ENCODE peak calls at places on chromosomes 3 and 15, in ten cellular contexts. I, J, S, X, H, U, W, O, Q and P are unnamed samples.

GRCh38 chr15:60235951-60236710 is 161.7 kb downstream of the ANXA2 start:
- DNase-seq in I (no peak), J (no peak), S (no peak), X (no peak), H (no peak), U (no peak), W (no peak), O (no peak), Q (no peak), P (no peak)

GRCh38 chr15:69193948-69194827 is 33.8 kb downstream of the GLCE start:
- DNase-seq in I (no peak), J (no peak), S (peak), X (peak), H (no peak), U (peak), W (peak), O (peak), Q (no peak), P (no peak)

GRCh38 chr3:182735672-182736071 is 57.6 kb upstream of the ATP11B start:
- DNase-seq in I (no peak), J (no peak), S (peak), X (peak), H (no peak), U (no peak), W (peak), O (peak), Q (no peak), P (no peak)

GRCh38 chr3:128448491-128448890 is 18.2 kb downstream of the DNAJB8 start:
- DNase-seq in I (no peak), J (no peak), S (no peak), X (no peak), H (no peak), U (no peak), W (no peak), O (no peak), Q (no peak), P (no peak)

GRCh38 chr3:33652736-33653135 is 65.3 kb downstream of the CLASP2 start:
- DNase-seq in I (no peak), J (no peak), S (no peak), X (no peak), H (no peak), U (no peak), W (no peak), O (no peak), Q (no peak), P (no peak)

GRCh38 chr3:122560680-122561079 is 3.4 kb downstream of the PARP9 start:
- DNase-seq in I (peak), J (peak), S (no peak), X (peak), H (peak), U (no peak), W (peak), O (peak), Q (peak), P (no peak)

GRCh38 chr15:96358006-96358794 is 27.7 kb downstream of the NR2F2 start:
- DNase-seq in I (no peak), J (no peak), S (no peak), X (no peak), H (no peak), U (no peak), W (no peak), O (no peak), Q (no peak), P (no peak)

GRCh38 chr3:40924559-40925058 is 274.7 kb upstream of the CTNNB1 start:
- DNase-seq in I (no peak), J (no peak), S (no peak), X (no peak), H (peak), U (no peak), W (no peak), O (no peak), Q (no peak), P (no peak)

GRCh38 chr3:79154861-79155260 is 612.9 kb downstream of the ROBO1 start:
- DNase-seq in I (no peak), J (no peak), S (no peak), X (no peak), H (no peak), U (no peak), W (no peak), O (no peak), Q (no peak), P (no peak)

GRCh38 chr3:58492385-58492970 is 582 bp downstream of the KCTD6 start:
- DNase-seq in I (peak), J (no peak), S (no peak), X (peak), H (peak), U (no peak), W (no peak), O (no peak), Q (no peak), P (no peak)

GRCh38 chr15:42593143-42593542 is 17.7 kb downstream of the STARD9 start:
- DNase-seq in I (no peak), J (no peak), S (no peak), X (peak), H (peak), U (no peak), W (peak), O (peak), Q (no peak), P (no peak)

GRCh38 chr3:13631256-13631655 is 82.3 kb downstream of the FBLN2 start:
- DNase-seq in I (no peak), J (no peak), S (no peak), X (no peak), H (no peak), U (no peak), W (no peak), O (no peak), Q (no peak), P (no peak)

GRCh38 chr3:105555206-105555605 is 188.5 kb downstream of the ALCAM start:
- DNase-seq in I (no peak), J (no peak), S (no peak), X (peak), H (no peak), U (no peak), W (peak), O (no peak), Q (no peak), P (peak)

GRCh38 chr3:174986685-174987084 is 127.6 kb downstream of the NAALADL2 start:
- DNase-seq in I (no peak), J (no peak), S (no peak), X (peak), H (no peak), U (no peak), W (peak), O (peak), Q (no peak), P (peak)

GRCh38 chr3:30654269-30654668 is 47.9 kb downstream of the TGFBR2 start:
- DNase-seq in I (no peak), J (no peak), S (no peak), X (no peak), H (no peak), U (no peak), W (no peak), O (no peak), Q (no peak), P (no peak)

GRCh38 chr3:66425032-66425431 is 75.8 kb downstream of the LRIG1 start:
- DNase-seq in I (no peak), J (no peak), S (no peak), X (no peak), H (peak), U (no peak), W (no peak), O (peak), Q (no peak), P (no peak)

GRCh38 chr3:73685061-73685460 is 60.3 kb upstream of the PDZRN3 start:
- DNase-seq in I (no peak), J (no peak), S (no peak), X (no peak), H (no peak), U (no peak), W (no peak), O (no peak), Q (no peak), P (no peak)

GRCh38 chr3:147713234-147714133 is 304.3 kb downstream of the ZIC1 start:
- DNase-seq in I (no peak), J (no peak), S (no peak), X (no peak), H (no peak), U (no peak), W (no peak), O (no peak), Q (no peak), P (no peak)

GRCh38 chr3:175199961-175200360 is 340.8 kb downstream of the NAALADL2 start:
- DNase-seq in I (no peak), J (peak), S (no peak), X (no peak), H (no peak), U (no peak), W (peak), O (no peak), Q (no peak), P (no peak)

GRCh38 chr3:171810278-171811058 is at the start of gene PLD1:
- DNase-seq in I (no peak), J (peak), S (no peak), X (peak), H (peak), U (no peak), W (peak), O (peak), Q (peak), P (peak)

GRCh38 chr3:52052831-52053306 is 3.5 kb downstream of the DUSP7 start:
- DNase-seq in I (peak), J (peak), S (peak), X (peak), H (peak), U (peak), W (peak), O (peak), Q (peak), P (peak)

GRCh38 chr3:192892981-192893827 is 24.5 kb downstream of the MB21D2 start:
- DNase-seq in I (peak), J (peak), S (no peak), X (peak), H (peak), U (peak), W (peak), O (peak), Q (peak), P (peak)

GRCh38 chr3:112120485-112120836 is 12.6 kb downstream of the GCSAM start:
- DNase-seq in I (no peak), J (no peak), S (no peak), X (no peak), H (no peak), U (no peak), W (no peak), O (no peak), Q (no peak), P (no peak)

GRCh38 chr15:64164436-64164835 is 1.6 kb upstream of the PPIB start:
- DNase-seq in I (no peak), J (no peak), S (no peak), X (no peak), H (no peak), U (no peak), W (no peak), O (no peak), Q (no peak), P (no peak)

GRCh38 chr15:62454567-62455172 is 289.6 kb upstream of the C2CD4B start:
- DNase-seq in I (no peak), J (peak), S (no peak), X (peak), H (no peak), U (no peak), W (peak), O (peak), Q (no peak), P (no peak)

GRCh38 chr15:65323071-65323511 is 18.6 kb downstream of the RNU5B-1 start:
- DNase-seq in I (no peak), J (peak), S (peak), X (peak), H (peak), U (no peak), W (peak), O (peak), Q (no peak), P (no peak)

GRCh38 chr3:17047904-17048303 is 163.1 kb downstream of the PLCL2 start:
- DNase-seq in I (no peak), J (no peak), S (no peak), X (no peak), H (no peak), U (no peak), W (no peak), O (no peak), Q (no peak), P (no peak)

GRCh38 chr3:163779396-163780344 is 1298.6 kb downstream of the SI start:
- DNase-seq in I (no peak), J (no peak), S (no peak), X (no peak), H (no peak), U (no peak), W (no peak), O (no peak), Q (no peak), P (no peak)

GRCh38 chr3:51961607-51962569 is 5.4 kb downstream of the PCBP4 start:
- DNase-seq in I (no peak), J (no peak), S (no peak), X (no peak), H (peak), U (no peak), W (no peak), O (no peak), Q (no peak), P (peak)

GRCh38 chr3:184237211-184237610 is 7.8 kb downstream of the VWA5B2 start:
- DNase-seq in I (no peak), J (no peak), S (no peak), X (no peak), H (no peak), U (no peak), W (no peak), O (no peak), Q (no peak), P (no peak)

GRCh38 chr3:45647148-45647619 is 42.0 kb upstream of the SACM1L start:
- DNase-seq in I (no peak), J (peak), S (peak), X (peak), H (peak), U (peak), W (peak), O (peak), Q (peak), P (no peak)

GRCh38 chr3:71341721-71342120 is 241.8 kb downstream of the FOXP1 start:
- DNase-seq in I (no peak), J (peak), S (peak), X (peak), H (no peak), U (peak), W (peak), O (peak), Q (no peak), P (peak)

GRCh38 chr3:119034256-119035013 is at the start of gene IGSF11:
- DNase-seq in I (peak), J (peak), S (no peak), X (peak), H (peak), U (no peak), W (peak), O (peak), Q (peak), P (peak)

GRCh38 chr3:124277516-124277890 is 285.6 kb upstream of the ROPN1 start:
- DNase-seq in I (no peak), J (no peak), S (no peak), X (peak), H (peak), U (no peak), W (peak), O (peak), Q (no peak), P (peak)

GRCh38 chr3:8655387-8655835 is 10.8 kb upstream of the SSUH2 start:
- DNase-seq in I (no peak), J (no peak), S (no peak), X (no peak), H (no peak), U (no peak), W (no peak), O (no peak), Q (no peak), P (no peak)

GRCh38 chr3:117660941-117661635 is 951.5 kb downstream of the TUSC7 start:
- DNase-seq in I (no peak), J (peak), S (peak), X (peak), H (no peak), U (peak), W (peak), O (peak), Q (no peak), P (no peak)

GRCh38 chr15:84775867-84776449 is 27.6 kb downstream of the ZNF592 start:
- DNase-seq in I (no peak), J (no peak), S (no peak), X (no peak), H (no peak), U (no peak), W (no peak), O (no peak), Q (no peak), P (no peak)

GRCh38 chr15:84781505-84781904 is 33.1 kb downstream of the ZNF592 start:
- DNase-seq in I (no peak), J (no peak), S (no peak), X (peak), H (no peak), U (peak), W (peak), O (peak), Q (no peak), P (no peak)

GRCh38 chr15:84782346-84782745 is 34.0 kb downstream of the ZNF592 start:
- DNase-seq in I (no peak), J (no peak), S (no peak), X (no peak), H (no peak), U (no peak), W (no peak), O (no peak), Q (no peak), P (no peak)

GRCh38 chr15:84780492-84780891 is 32.1 kb downstream of the ZNF592 start:
- DNase-seq in I (no peak), J (no peak), S (no peak), X (no peak), H (no peak), U (no peak), W (no peak), O (no peak), Q (no peak), P (no peak)

DNA sequence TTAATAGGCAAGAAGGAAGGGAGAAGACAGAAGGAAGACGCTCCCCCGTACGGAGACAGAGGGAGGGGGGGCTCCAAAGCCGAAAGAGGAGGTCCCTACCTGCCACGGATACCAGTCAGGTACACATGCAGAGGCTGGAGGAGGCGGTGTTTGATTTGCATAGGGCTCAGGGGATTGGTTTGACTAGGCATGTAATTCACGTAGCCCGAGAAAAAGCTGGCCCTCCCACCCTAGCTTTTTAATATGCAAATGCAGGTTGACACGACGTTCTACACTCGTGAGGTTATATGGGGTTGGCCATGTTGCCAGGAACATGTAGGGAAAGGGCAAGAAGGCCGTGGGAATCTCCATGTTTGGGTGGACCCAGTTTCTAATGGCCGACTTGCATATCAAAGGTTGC is 29.8 kb downstream of the ZNF592 start:
- DNase-seq in I (no peak), J (no peak), S (no peak), X (no peak), H (no peak), U (no peak), W (no peak), O (no peak), Q (no peak), P (no peak)
- H3K4me3 ChIP-seq in I (no peak), J (no peak), S (no peak), X (no peak), H (no peak), U (no peak), W (no peak), O (no peak), Q (no peak), P (no peak)

GRCh38 chr15:48954538-48954937 is 9.2 kb downstream of the SHC4 start:
- DNase-seq in I (no peak), J (no peak), S (no peak), X (peak), H (no peak), U (no peak), W (peak), O (no peak), Q (no peak), P (no peak)
- TF ChIP-seq CTCF in I (no peak), J (peak), S (peak), X (peak), H (no peak), U (peak), W (no peak), O (no peak), Q (no peak), P (peak)

GRCh38 chr3:25151497-25151896 is 276.6 kb upstream of the RARB start:
- DNase-seq in I (no peak), J (peak), S (no peak), X (no peak), H (no peak), U (no peak), W (no peak), O (no peak), Q (no peak), P (no peak)

GRCh38 chr3:25153130-25153529 is 274.9 kb upstream of the RARB start:
- DNase-seq in I (no peak), J (no peak), S (no peak), X (no peak), H (no peak), U (no peak), W (no peak), O (no peak), Q (no peak), P (no peak)

GRCh38 chr3:25153561-25153960 is 274.5 kb upstream of the RARB start:
- DNase-seq in I (no peak), J (no peak), S (no peak), X (no peak), H (no peak), U (no peak), W (no peak), O (no peak), Q (no peak), P (no peak)

GRCh38 chr3:25155696-25156471 is 272.2 kb upstream of the RARB start:
- DNase-seq in I (no peak), J (peak), S (no peak), X (peak), H (no peak), U (no peak), W (no peak), O (no peak), Q (no peak), P (no peak)

DNA sequence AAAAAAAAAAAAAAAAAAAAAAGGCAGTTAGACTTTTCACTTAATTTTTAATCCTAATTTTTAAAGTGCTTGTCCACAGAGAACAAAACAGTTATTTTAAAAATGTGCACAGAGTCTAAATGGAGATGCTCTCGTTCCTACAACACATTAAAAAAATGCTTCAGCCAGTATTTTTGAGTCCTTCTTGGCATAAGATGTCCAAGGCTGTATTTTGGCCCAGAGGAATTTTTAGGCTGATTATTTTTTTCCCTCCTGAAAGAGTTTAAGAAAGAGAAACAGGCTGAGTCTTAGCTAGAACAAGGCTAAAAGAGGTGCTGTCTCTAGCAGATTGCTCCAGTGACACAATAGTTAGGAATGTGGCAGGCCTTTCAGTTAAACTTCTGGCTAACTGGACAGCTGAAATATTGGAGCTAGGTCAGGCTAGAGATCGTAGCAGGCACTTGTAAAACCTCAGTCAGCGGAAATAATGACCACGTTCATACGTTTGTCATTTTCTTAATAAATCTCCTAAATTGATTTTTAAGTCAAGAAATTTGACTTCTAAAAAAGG is 271.5 kb upstream of the RARB start:
- DNase-seq in I (no peak), J (peak), S (peak), X (peak), H (peak), U (no peak), W (peak), O (peak), Q (no peak), P (peak)
- H3K4me3 ChIP-seq in I (no peak), J (no peak), S (no peak), X (no peak), H (no peak), U (no peak), W (no peak), O (no peak), Q (no peak), P (no peak)

GRCh38 chr3:50194128-50194902 is 2.9 kb downstream of the GNAT1 start:
- DNase-seq in I (peak), J (peak), S (peak), X (peak), H (peak), U (no peak), W (peak), O (peak), Q (peak), P (no peak)
- TF ChIP-seq CTCF in I (peak), J (peak), S (peak), X (peak), H (peak), U (peak), W (peak), O (peak), Q (peak), P (peak)

GRCh38 chr15:85622432-85622831 is 172.3 kb downstream of the KLHL25 start:
- DNase-seq in I (no peak), J (no peak), S (no peak), X (peak), H (no peak), U (peak), W (peak), O (peak), Q (no peak), P (no peak)
- H3K4me3 ChIP-seq in I (no peak), J (peak), S (no peak), X (peak), H (no peak), U (peak), W (no peak), O (peak), Q (no peak), P (no peak)

DNA sequence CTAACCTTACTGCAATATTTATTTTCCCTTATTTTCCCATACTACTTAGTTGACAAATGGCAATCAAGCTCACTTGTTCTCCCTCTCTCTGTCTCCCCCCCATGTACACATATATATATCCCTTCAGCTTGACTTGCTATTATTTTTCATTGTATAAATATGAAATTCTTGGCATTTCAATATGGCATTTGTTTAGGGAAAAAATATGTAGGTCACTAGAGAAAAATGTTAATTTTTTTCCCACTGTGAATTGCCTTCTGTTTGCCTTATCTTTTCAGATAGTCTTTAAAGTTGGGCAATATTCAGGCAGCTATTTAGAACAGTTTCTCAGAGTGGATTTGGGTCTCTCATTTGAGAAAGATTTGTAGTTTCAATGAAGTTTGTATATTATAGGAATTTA is 62.8 kb upstream of the UTS2B start:
- DNase-seq in I (no peak), J (no peak), S (no peak), X (no peak), H (no peak), U (no peak), W (peak), O (no peak), Q (no peak), P (no peak)
- TF ChIP-seq CTCF in I (no peak), J (no peak), S (no peak), X (no peak), H (no peak), U (no peak), W (no peak), O (no peak), Q (no peak), P (no peak)